ENCODE peak calls at places on chromosomes 3 and 15, in nine cellular contexts. One of them, this sample, is unnamed.

GRCh38 chr3:144055604-144056003 is 84.0 kb downstream of the DIPK2A start:
- DNase-seq in Peyer's patch: no peak
- DNase-seq in HCT116: no peak
- DNase-seq in sigmoid colon: no peak
- DNase-seq in lower leg skin: no peak
- DNase-seq in uterus: no peak
- DNase-seq in testis: no peak
- DNase-seq in H54: peak
- DNase-seq in right lobe of liver: no peak
- DNase-seq in this sample: no peak

GRCh38 chr3:197226179-197226578 is 72.2 kb downstream of the DLG1 start:
- DNase-seq in sigmoid colon: no peak
- DNase-seq in H54: no peak
- DNase-seq in lower leg skin: no peak
- DNase-seq in Peyer's patch: no peak
- DNase-seq in right lobe of liver: no peak
- DNase-seq in uterus: no peak
- DNase-seq in testis: peak
- DNase-seq in HCT116: no peak
- DNase-seq in this sample: no peak

GRCh38 chr3:15331606-15332404 is 581 bp downstream of the SH3BP5 start:
- DNase-seq in uterus: peak
- DNase-seq in testis: peak
- DNase-seq in right lobe of liver: peak
- DNase-seq in H54: peak
- DNase-seq in HCT116: no peak
- DNase-seq in lower leg skin: peak
- DNase-seq in sigmoid colon: peak
- DNase-seq in Peyer's patch: peak
- DNase-seq in this sample: no peak

GRCh38 chr15:32909431-32909830 is 191.6 kb downstream of the GREM1 start:
- DNase-seq in lower leg skin: no peak
- DNase-seq in sigmoid colon: no peak
- DNase-seq in testis: no peak
- DNase-seq in uterus: no peak
- DNase-seq in right lobe of liver: no peak
- DNase-seq in H54: peak
- DNase-seq in Peyer's patch: no peak
- DNase-seq in HCT116: no peak
- DNase-seq in this sample: no peak

GRCh38 chr3:127889461-127889863 is 25.6 kb upstream of the KBTBD12 start:
- DNase-seq in Peyer's patch: no peak
- DNase-seq in right lobe of liver: no peak
- DNase-seq in H54: no peak
- DNase-seq in HCT116: no peak
- DNase-seq in sigmoid colon: no peak
- DNase-seq in uterus: peak
- DNase-seq in lower leg skin: no peak
- DNase-seq in testis: no peak
- DNase-seq in this sample: no peak

GRCh38 chr3:11713171-11713570 is 69.5 kb upstream of the VGLL4 start:
- DNase-seq in HCT116: no peak
- DNase-seq in lower leg skin: peak
- DNase-seq in testis: no peak
- DNase-seq in sigmoid colon: no peak
- DNase-seq in Peyer's patch: no peak
- DNase-seq in right lobe of liver: no peak
- DNase-seq in uterus: no peak
- DNase-seq in H54: no peak
- DNase-seq in this sample: no peak

GRCh38 chr3:153462550-153462949 is 300.5 kb downstream of the RAP2B start:
- DNase-seq in uterus: no peak
- DNase-seq in H54: no peak
- DNase-seq in Peyer's patch: no peak
- DNase-seq in lower leg skin: no peak
- DNase-seq in sigmoid colon: no peak
- DNase-seq in testis: no peak
- DNase-seq in right lobe of liver: no peak
- DNase-seq in HCT116: no peak
- DNase-seq in this sample: no peak

GRCh38 chr15:69609176-69609575 is 156.6 kb downstream of the RPLP1 start:
- DNase-seq in lower leg skin: peak
- DNase-seq in sigmoid colon: no peak
- DNase-seq in Peyer's patch: no peak
- DNase-seq in right lobe of liver: no peak
- DNase-seq in testis: no peak
- DNase-seq in HCT116: no peak
- DNase-seq in uterus: no peak
- DNase-seq in H54: peak
- DNase-seq in this sample: no peak

GRCh38 chr3:38108649-38109579 is 28.0 kb downstream of the ACAA1 start:
- DNase-seq in uterus: no peak
- DNase-seq in testis: no peak
- DNase-seq in HCT116: no peak
- DNase-seq in H54: no peak
- DNase-seq in sigmoid colon: peak
- DNase-seq in lower leg skin: peak
- DNase-seq in right lobe of liver: peak
- DNase-seq in Peyer's patch: no peak
- DNase-seq in this sample: no peak

GRCh38 chr3:138429665-138430064 is 4.8 kb upstream of the ESYT3 start:
- DNase-seq in right lobe of liver: no peak
- DNase-seq in sigmoid colon: no peak
- DNase-seq in Peyer's patch: no peak
- DNase-seq in testis: no peak
- DNase-seq in H54: no peak
- DNase-seq in HCT116: no peak
- DNase-seq in uterus: no peak
- DNase-seq in lower leg skin: no peak
- DNase-seq in this sample: peak

GRCh38 chr3:11154036-11154952 is at the start of gene HRH1:
- DNase-seq in Peyer's patch: no peak
- DNase-seq in H54: no peak
- DNase-seq in lower leg skin: no peak
- DNase-seq in uterus: peak
- DNase-seq in right lobe of liver: no peak
- DNase-seq in testis: no peak
- DNase-seq in HCT116: no peak
- DNase-seq in sigmoid colon: no peak
- DNase-seq in this sample: no peak

GRCh38 chr15:46710561-46710960 is 1006.7 kb upstream of the SEMA6D start:
- DNase-seq in testis: no peak
- DNase-seq in HCT116: no peak
- DNase-seq in Peyer's patch: no peak
- DNase-seq in H54: no peak
- DNase-seq in uterus: no peak
- DNase-seq in right lobe of liver: no peak
- DNase-seq in lower leg skin: no peak
- DNase-seq in sigmoid colon: no peak
- DNase-seq in this sample: no peak

GRCh38 chr15:35281515-35281914 is 196.4 kb upstream of the NANOGP8 start:
- DNase-seq in right lobe of liver: no peak
- DNase-seq in H54: no peak
- DNase-seq in testis: no peak
- DNase-seq in uterus: no peak
- DNase-seq in HCT116: peak
- DNase-seq in sigmoid colon: no peak
- DNase-seq in Peyer's patch: no peak
- DNase-seq in lower leg skin: no peak
- DNase-seq in this sample: no peak

GRCh38 chr3:123271466-123272159 is 69.9 kb downstream of the SEC22A start:
- DNase-seq in lower leg skin: no peak
- DNase-seq in testis: peak
- DNase-seq in H54: no peak
- DNase-seq in right lobe of liver: no peak
- DNase-seq in Peyer's patch: no peak
- DNase-seq in HCT116: no peak
- DNase-seq in uterus: peak
- DNase-seq in sigmoid colon: peak
- DNase-seq in this sample: no peak

GRCh38 chr3:115704661-115705338 is 81.5 kb downstream of the GAP43 start:
- DNase-seq in H54: no peak
- DNase-seq in uterus: no peak
- DNase-seq in right lobe of liver: no peak
- DNase-seq in sigmoid colon: no peak
- DNase-seq in HCT116: no peak
- DNase-seq in testis: no peak
- DNase-seq in lower leg skin: no peak
- DNase-seq in Peyer's patch: no peak
- DNase-seq in this sample: no peak

GRCh38 chr15:78044407-78045155 is 32.9 kb downstream of the TBC1D2B start:
- DNase-seq in uterus: no peak
- DNase-seq in H54: no peak
- DNase-seq in testis: no peak
- DNase-seq in lower leg skin: no peak
- DNase-seq in sigmoid colon: no peak
- DNase-seq in right lobe of liver: no peak
- DNase-seq in Peyer's patch: no peak
- DNase-seq in HCT116: no peak
- DNase-seq in this sample: no peak

GRCh38 chr3:184805351-184806038 is 6.5 kb upstream of the VPS8 start:
- DNase-seq in Peyer's patch: no peak
- DNase-seq in right lobe of liver: no peak
- DNase-seq in HCT116: no peak
- DNase-seq in lower leg skin: no peak
- DNase-seq in testis: no peak
- DNase-seq in sigmoid colon: no peak
- DNase-seq in uterus: no peak
- DNase-seq in H54: no peak
- DNase-seq in this sample: peak

GRCh38 chr3:179037361-179037760 is 34.2 kb downstream of the ZMAT3 start:
- DNase-seq in right lobe of liver: no peak
- DNase-seq in sigmoid colon: peak
- DNase-seq in H54: peak
- DNase-seq in HCT116: no peak
- DNase-seq in uterus: peak
- DNase-seq in Peyer's patch: peak
- DNase-seq in lower leg skin: peak
- DNase-seq in testis: no peak
- DNase-seq in this sample: no peak

GRCh38 chr15:40941528-40942336 is 11.5 kb upstream of the CHAC1 start:
- DNase-seq in sigmoid colon: peak
- DNase-seq in right lobe of liver: peak
- DNase-seq in H54: peak
- DNase-seq in HCT116: no peak
- DNase-seq in testis: peak
- DNase-seq in Peyer's patch: peak
- DNase-seq in lower leg skin: peak
- DNase-seq in uterus: peak
- DNase-seq in this sample: peak
- TF ChIP-seq POLR2A in sigmoid colon: no peak
- TF ChIP-seq POLR2A in right lobe of liver: peak
- TF ChIP-seq POLR2A in H54: peak
- TF ChIP-seq POLR2A in HCT116: peak
- TF ChIP-seq POLR2A in testis: no peak
- TF ChIP-seq POLR2A in Peyer's patch: peak
- TF ChIP-seq POLR2A in lower leg skin: no peak
- TF ChIP-seq POLR2A in uterus: peak
- TF ChIP-seq POLR2A in this sample: no peak

DNA sequence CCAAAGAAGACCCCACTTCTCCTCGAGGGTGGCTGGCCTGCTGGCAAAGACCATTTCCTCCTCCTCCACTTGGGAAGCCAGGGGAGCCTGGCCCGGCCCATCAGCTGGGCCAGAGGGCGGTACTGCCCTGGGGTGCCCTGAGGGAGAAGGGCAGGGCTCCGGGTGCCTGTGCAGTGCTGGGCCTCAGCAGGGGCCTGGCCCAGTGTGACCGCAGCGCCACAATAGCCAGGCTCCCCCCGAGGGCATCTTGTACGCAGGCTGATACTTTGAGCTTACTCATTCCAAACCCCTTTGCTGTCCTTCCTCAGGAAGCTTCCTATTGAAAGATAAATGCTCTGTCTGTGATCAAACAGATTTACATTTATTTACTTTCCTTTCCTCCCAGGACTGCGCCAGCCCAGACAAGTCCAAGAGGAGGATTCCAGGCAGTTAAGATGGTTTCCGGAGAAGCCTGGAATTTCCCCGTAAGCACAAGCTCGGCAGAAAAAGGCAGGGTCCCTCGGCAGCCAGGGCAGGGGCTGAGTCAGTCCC is 240.1 kb downstream of the XXYLT1 start:
- DNase-seq in uterus: no peak
- DNase-seq in sigmoid colon: no peak
- DNase-seq in H54: peak
- DNase-seq in testis: no peak
- DNase-seq in right lobe of liver: peak
- DNase-seq in HCT116: no peak
- DNase-seq in Peyer's patch: no peak
- DNase-seq in lower leg skin: peak
- DNase-seq in this sample: no peak
- TF ChIP-seq POLR2A in uterus: no peak
- TF ChIP-seq POLR2A in sigmoid colon: no peak
- TF ChIP-seq POLR2A in H54: no peak
- TF ChIP-seq POLR2A in testis: no peak
- TF ChIP-seq POLR2A in right lobe of liver: no peak
- TF ChIP-seq POLR2A in HCT116: no peak
- TF ChIP-seq POLR2A in Peyer's patch: no peak
- TF ChIP-seq POLR2A in lower leg skin: no peak
- TF ChIP-seq POLR2A in this sample: no peak

GRCh38 chr15:89777073-89777820 is 1.1 kb downstream of the MESP2 start:
- DNase-seq in Peyer's patch: no peak
- DNase-seq in sigmoid colon: no peak
- DNase-seq in H54: no peak
- DNase-seq in lower leg skin: no peak
- DNase-seq in right lobe of liver: no peak
- DNase-seq in HCT116: no peak
- DNase-seq in testis: no peak
- DNase-seq in uterus: no peak
- DNase-seq in this sample: no peak
- TF ChIP-seq POLR2A in Peyer's patch: no peak
- TF ChIP-seq POLR2A in sigmoid colon: no peak
- TF ChIP-seq POLR2A in H54: no peak
- TF ChIP-seq POLR2A in lower leg skin: no peak
- TF ChIP-seq POLR2A in right lobe of liver: no peak
- TF ChIP-seq POLR2A in HCT116: no peak
- TF ChIP-seq POLR2A in testis: no peak
- TF ChIP-seq POLR2A in uterus: no peak
- TF ChIP-seq POLR2A in this sample: no peak

DNA sequence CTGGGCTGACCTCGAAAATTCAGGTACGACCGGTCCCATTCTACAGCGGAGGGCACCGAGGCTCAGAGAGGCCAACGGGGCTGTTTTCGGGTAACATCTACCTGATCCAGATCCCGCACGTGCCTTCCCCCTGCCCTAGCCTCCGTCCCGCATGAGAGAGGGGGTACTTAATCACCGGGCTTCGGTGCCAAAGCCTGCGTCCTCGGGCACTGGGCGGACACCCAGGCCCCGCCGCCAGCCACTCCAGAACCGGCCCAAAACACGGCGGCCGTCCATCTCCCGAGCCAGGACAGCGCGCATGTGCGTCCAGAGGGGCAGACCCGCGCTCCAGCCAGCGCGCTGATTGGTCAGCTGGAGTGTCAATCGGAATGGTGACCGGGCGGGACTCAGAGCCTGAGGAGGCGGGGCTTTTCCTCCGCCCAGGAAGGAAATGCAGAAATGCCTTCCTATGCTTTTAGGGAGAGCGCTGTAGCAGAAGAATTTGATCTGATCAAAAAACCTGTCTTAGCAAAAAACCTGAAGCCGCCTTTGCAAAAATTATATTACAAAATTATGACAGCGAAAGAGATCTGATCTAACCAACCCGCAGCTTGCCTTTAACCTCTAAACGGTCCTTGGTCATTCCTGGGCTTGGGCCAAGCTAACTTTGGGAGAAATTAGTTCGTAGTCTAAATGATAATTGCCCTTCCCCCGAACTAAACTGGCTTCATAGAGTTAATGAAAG is at the start of gene RPUSD3:
- DNase-seq in Peyer's patch: peak
- DNase-seq in testis: peak
- DNase-seq in H54: peak
- DNase-seq in uterus: peak
- DNase-seq in sigmoid colon: peak
- DNase-seq in right lobe of liver: peak
- DNase-seq in lower leg skin: peak
- DNase-seq in HCT116: peak
- DNase-seq in this sample: peak
- TF ChIP-seq POLR2A in Peyer's patch: peak
- TF ChIP-seq POLR2A in testis: peak
- TF ChIP-seq POLR2A in H54: peak
- TF ChIP-seq POLR2A in uterus: peak
- TF ChIP-seq POLR2A in sigmoid colon: no peak
- TF ChIP-seq POLR2A in right lobe of liver: peak
- TF ChIP-seq POLR2A in lower leg skin: no peak
- TF ChIP-seq POLR2A in HCT116: peak
- TF ChIP-seq POLR2A in this sample: peak